ENCODE peak calls at places on chromosomes 16 and 17, in ten cellular contexts. K is Peyer's patch, V is esophagus muscularis mucosa, Z is gastrocnemius medialis, L is body of pancreas, R is transverse colon, X is suprapubic skin, H is heart left ventricle, Q is esophagus squamous epithelium, A is H1. E is an unnamed sample.

GRCh38 chr16:53111078-53111776 is 56.4 kb downstream of the CHD9 start:
- DNase-seq in L (no peak), X (no peak), Z (no peak), R (no peak), K (no peak), Q (no peak), A (no peak), V (no peak), H (no peak), E (no peak)

GRCh38 chr16:23296994-23297393 is 5.1 kb upstream of the SCNN1B start:
- DNase-seq in V (no peak), X (no peak), K (peak; percentile 57), L (peak; percentile 29), R (peak; percentile 46), A (peak; percentile 81), Q (no peak), H (no peak), Z (no peak), E (peak; percentile 22)

GRCh38 chr16:66516172-66516807 is 33.6 kb downstream of the TK2 start:
- DNase-seq in L (no peak), Q (no peak), Z (no peak), H (no peak), K (no peak), X (no peak), R (no peak), V (no peak), A (no peak), E (no peak)

GRCh38 chr17:32697728-32698625 is 178.9 kb downstream of the MYO1D start:
- DNase-seq in L (no peak), K (no peak), V (no peak), H (no peak), X (no peak), R (no peak), Q (no peak), Z (no peak), A (no peak), E (no peak)

GRCh38 chr17:32117399-32117798 is 24.9 kb upstream of the RHOT1 start:
- DNase-seq in Z (no peak), V (no peak), H (no peak), Q (no peak), L (no peak), X (no peak), R (no peak), K (no peak), A (peak; percentile 39), E (no peak)

GRCh38 chr17:61813211-61813610 is 50.1 kb downstream of the BRIP1 start:
- DNase-seq in L (no peak), V (no peak), Q (no peak), X (no peak), Z (no peak), A (no peak), R (no peak), H (no peak), K (no peak), E (no peak)

GRCh38 chr16:11629071-11630030 is 38.9 kb upstream of the SNN start:
- DNase-seq in Q (no peak), K (peak; percentile 71), L (no peak), H (peak; percentile 55), V (no peak), Z (no peak), X (no peak), R (no peak), A (no peak), E (peak; percentile 27)

GRCh38 chr17:30074254-30074653 is 42.4 kb upstream of the NSRP1 start:
- DNase-seq in V (no peak), H (no peak), R (no peak), X (no peak), L (no peak), Q (no peak), K (no peak), Z (no peak), A (no peak), E (no peak)

GRCh38 chr17:4950075-4950756 is 703 bp upstream of the ENO3 start:
- DNase-seq in V (no peak), L (peak; percentile 55), K (peak; percentile 76), A (peak; percentile 77), Z (no peak), R (peak; percentile 75), X (peak; percentile 84), Q (no peak), H (peak; percentile 75), E (no peak)

GRCh38 chr17:12958786-12959185 is 59.0 kb downstream of the ELAC2 start:
- DNase-seq in V (no peak), L (no peak), X (no peak), H (no peak), Q (no peak), R (no peak), A (no peak), K (no peak), Z (no peak), E (no peak)

GRCh38 chr17:35877345-35878029 is 2.7 kb downstream of the CCL5 start:
- DNase-seq in L (no peak), H (no peak), X (no peak), V (no peak), Q (no peak), Z (no peak), K (no peak), R (no peak), A (no peak), E (no peak)

GRCh38 chr16:75860654-75861053 is 134.4 kb upstream of the CPHXL start:
- DNase-seq in H (no peak), Q (no peak), K (no peak), X (no peak), Z (no peak), R (no peak), L (no peak), A (no peak), V (no peak), E (peak; percentile 45)

GRCh38 chr17:48728232-48729231 is at the start of gene HOXB13:
- DNase-seq in K (no peak), H (no peak), Z (no peak), R (peak; percentile 73), X (peak; percentile 56), V (no peak), Q (no peak), A (no peak), L (no peak), E (peak; percentile 43)

GRCh38 chr17:75111777-75112176 is 2.0 kb downstream of the ARMC7 start:
- DNase-seq in X (no peak), H (no peak), A (no peak), L (no peak), K (no peak), Z (no peak), Q (no peak), R (no peak), V (no peak), E (no peak)

GRCh38 chr16:57377080-57377841 is 5.0 kb downstream of the CX3CL1 start:
- DNase-seq in L (no peak), X (no peak), A (no peak), R (no peak), Q (no peak), H (no peak), Z (no peak), K (no peak), V (no peak), E (no peak)

GRCh38 chr16:3134338-3135119 is at the start of gene ZNF213:
- DNase-seq in V (peak; percentile 99), R (peak; percentile 97), X (peak; percentile 97), Q (peak; percentile 86), L (peak; percentile 94), Z (peak; percentile 96), A (peak; percentile 88), K (peak; percentile 98), H (peak; percentile 96), E (peak; percentile 98)
- TF ChIP-seq POLR2A in V (peak; percentile 88), R (peak; percentile 95), X (peak; percentile 48), Q (no peak), L (peak; percentile 88), Z (peak; percentile 87), A (no peak), K (peak; percentile 89), H (peak; percentile 79), E (peak; percentile 20)

DNA sequence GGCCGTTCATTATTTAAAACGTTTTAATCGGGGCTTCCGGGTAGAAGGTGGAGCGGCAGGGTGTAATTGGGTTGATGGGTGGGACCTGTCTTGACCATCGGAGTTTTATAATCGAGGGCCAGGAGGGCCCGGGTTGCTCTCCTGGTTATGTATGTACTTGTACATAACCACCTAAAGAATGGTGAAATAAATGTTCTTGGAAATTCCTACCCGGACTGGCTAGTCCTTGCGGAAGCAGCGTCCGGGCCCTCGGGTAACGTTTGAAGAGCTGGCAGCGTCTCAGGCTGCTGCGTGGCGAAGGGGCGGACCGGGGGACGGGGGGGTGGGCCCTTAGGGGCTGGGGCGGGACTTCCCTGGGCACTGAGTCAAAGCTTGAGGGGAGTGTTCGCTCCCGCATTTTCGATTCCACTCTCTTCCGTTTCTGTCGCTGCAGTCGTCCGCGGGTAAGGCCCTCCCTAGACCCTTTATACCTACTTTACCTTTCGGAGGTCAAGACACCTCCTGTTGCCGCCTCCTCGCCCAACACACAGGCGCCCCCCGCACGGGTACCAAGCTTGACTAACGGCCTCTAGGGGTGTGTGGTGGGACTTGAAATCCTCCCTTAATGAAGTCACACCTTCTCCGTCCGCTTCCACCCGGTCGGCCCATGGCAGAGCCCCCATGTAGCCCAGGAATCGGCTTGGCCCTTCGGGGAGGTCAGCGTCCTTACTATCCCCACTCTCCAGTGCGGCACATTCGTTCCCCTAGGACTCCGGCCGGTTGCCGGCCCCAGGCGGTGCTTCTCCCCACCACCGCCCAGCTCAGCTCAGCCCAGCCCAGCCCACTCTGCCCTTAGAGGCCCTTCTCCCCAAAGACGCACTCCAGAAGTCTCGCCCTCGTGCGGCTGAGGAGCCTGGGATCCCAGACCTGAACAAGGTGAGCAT is at the start of gene TMEM106A:
- DNase-seq in K (peak; percentile 89), A (peak; percentile 85), V (peak; percentile 96), H (peak; percentile 84), L (peak; percentile 81), Z (peak; percentile 44), R (peak; percentile 82), Q (peak; percentile 35), X (peak; percentile 87), E (peak; percentile 73)
- TF ChIP-seq CTCF in K (no peak), A (peak; percentile 49), V (no peak), H (peak; percentile 32), L (peak; percentile 30), Z (peak; percentile 20), R (peak; percentile 3), Q (no peak), X (no peak), E (no peak)

DNA sequence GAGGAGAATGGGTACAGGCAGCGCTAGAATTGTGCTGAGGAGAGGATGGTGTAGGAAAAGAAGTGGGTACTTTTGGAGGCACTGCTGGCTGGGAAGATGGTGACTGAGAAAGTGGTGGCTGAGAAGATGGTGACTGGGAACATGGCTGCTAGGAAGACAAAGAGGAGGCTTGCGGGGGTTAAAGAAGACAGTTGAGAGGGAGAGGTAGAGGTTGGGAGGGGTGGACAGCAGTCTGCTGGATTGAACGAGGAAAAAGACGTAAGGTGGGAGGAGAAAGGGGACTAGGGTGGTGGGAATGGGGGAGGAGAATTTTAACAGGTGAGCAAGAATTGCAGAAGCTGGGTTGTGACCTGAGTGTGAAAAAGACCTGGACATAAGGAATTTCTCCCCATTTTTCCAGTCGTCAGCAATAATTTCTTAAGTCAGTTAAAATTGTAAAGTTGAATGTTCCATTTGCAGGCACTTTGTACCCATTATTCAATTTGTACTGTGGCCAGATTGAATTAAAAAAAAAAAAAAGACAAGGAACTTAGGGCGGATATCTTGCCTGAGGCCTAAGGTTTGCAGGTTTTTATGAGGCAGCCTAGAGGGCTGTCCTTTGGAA is 2450.0 kb downstream of the TP53TG3F start:
- DNase-seq in X (no peak), A (no peak), Q (no peak), V (no peak), H (no peak), R (no peak), Z (no peak), L (no peak), K (no peak), E (no peak)
- H3K9me3 ChIP-seq in X (peaks cover 6% of the 10 kb centered on the region), A (peaks cover 75% of the 10 kb centered on the region), Q (no peaks in the 10 kb centered on the region), V (no peaks in the 10 kb centered on the region), H (no peaks in the 10 kb centered on the region), R (no peaks in the 10 kb centered on the region), Z (no peaks in the 10 kb centered on the region), L (peaks cover 7% of the 10 kb centered on the region), K (no peaks in the 10 kb centered on the region), E (no peaks in the 10 kb centered on the region)

GRCh38 chr17:18038861-18039534 is at the start of the genes ATPAF2 and GID4:
- DNase-seq in X (peak; percentile 99), A (peak; percentile 99), R (peak; percentile 100), L (peak; percentile 99), Z (peak; percentile 99), H (peak; percentile 99), Q (peak; percentile 97), K (peak; percentile 100), V (peak; percentile 100), E (peak; percentile 100)
- TF ChIP-seq POLR2A in X (no peak), A (no peak), R (peak; percentile 54), L (peak; percentile 64), Z (peak; percentile 64), H (peak; percentile 47), Q (no peak), K (peak; percentile 47), V (no peak), E (no peak)

E was measured in testis.